ENCODE peak calls at places on chromosomes 6 and 20, in five cellular contexts. Q, Y, H, O and R are unnamed samples.

GRCh38 chr6:149306967-149307366 is 10.5 kb upstream of the TAB2 start:
- DNase-seq in Y (no peak), Q (no peak), O (no peak), H (no peak), R (no peak)

GRCh38 chr20:38789503-38790209 is 15.8 kb upstream of the PPP1R16B start:
- DNase-seq in Q (no peak), H (no peak), Y (no peak), O (no peak), R (no peak)

GRCh38 chr20:13105071-13105470 is 96.3 kb downstream of the SPTLC3 start:
- DNase-seq in H (no peak), O (no peak), Q (no peak), Y (no peak), R (no peak)

GRCh38 chr20:44092551-44093248 is 94.3 kb downstream of the JPH2 start:
- DNase-seq in O (no peak), Q (peak; percentile 21), H (no peak), Y (no peak), R (no peak)

GRCh38 chr20:54848262-54848661 is 372.9 kb downstream of the DOK5 start:
- DNase-seq in Y (no peak), Q (no peak), O (no peak), H (no peak), R (no peak)

GRCh38 chr6:5302995-5303622 is 41.8 kb downstream of the FARS2 start:
- DNase-seq in H (peak; percentile 70), Y (peak; percentile 24), O (peak; percentile 56), Q (peak; percentile 76), R (peak; percentile 80)

GRCh38 chr6:138011413-138011812 is 95.8 kb downstream of the PERP start:
- DNase-seq in H (no peak), O (no peak), Q (no peak), Y (no peak), R (no peak)

GRCh38 chr20:33211817-33212424 is 5.2 kb upstream of the BPIFA3 start:
- DNase-seq in Q (peak; percentile 38), O (peak; percentile 58), H (no peak), Y (no peak), R (peak; percentile 72)

GRCh38 chr20:52783769-52784168 is 188.4 kb upstream of the TSHZ2 start:
- DNase-seq in Y (no peak), O (no peak), Q (peak; percentile 11), H (no peak), R (no peak)

GRCh38 chr6:137044366-137045220 is at the start of gene IL20RA:
- DNase-seq in H (no peak), Q (peak; percentile 59), Y (peak; percentile 20), O (peak; percentile 74), R (peak; percentile 36)

GRCh38 chr6:123812621-123813020 is 9.0 kb downstream of the NKAIN2 start:
- DNase-seq in O (no peak), Y (no peak), Q (no peak), H (no peak), R (no peak)

GRCh38 chr6:149366237-149366921 is 33.7 kb upstream of the SUMO4 start:
- DNase-seq in H (no peak), Y (no peak), O (no peak), Q (no peak), R (no peak)

GRCh38 chr6:10640402-10640801 is 54.0 kb downstream of the C6orf52 start:
- DNase-seq in Y (no peak), Q (no peak), O (no peak), H (no peak), R (no peak)

GRCh38 chr6:125192610-125192930 is 39.0 kb downstream of the TPD52L1 start:
- DNase-seq in Y (no peak), H (no peak), Q (no peak), O (no peak), R (no peak)

GRCh38 chr20:34171640-34172039 is 59.6 kb upstream of the EIF2S2 start:
- DNase-seq in H (no peak), O (no peak), Y (no peak), Q (no peak), R (no peak)

GRCh38 chr6:163393923-163394322 is 20.6 kb upstream of the QKI start:
- DNase-seq in O (no peak), H (no peak), Y (no peak), Q (no peak), R (no peak)

GRCh38 chr6:142300758-142301251 is 1.0 kb upstream of the ADGRG6 start:
- DNase-seq in Y (no peak), O (peak; percentile 45), H (no peak), Q (peak; percentile 96), R (peak; percentile 59)

GRCh38 chr6:138226011-138226410 is 7.7 kb upstream of the PBOV1 start:
- DNase-seq in Y (no peak), H (no peak), O (no peak), Q (no peak), R (no peak)

GRCh38 chr6:116974526-116974925 is 97.5 kb downstream of the RFX6 start:
- DNase-seq in H (no peak), Q (no peak), O (no peak), Y (no peak), R (no peak)

GRCh38 chr6:138795809-138796469 is at the start of gene ECT2L:
- DNase-seq in Q (peak; percentile 85), O (peak; percentile 74), Y (peak; percentile 86), H (peak; percentile 51), R (peak; percentile 49)

GRCh38 chr20:16011519-16011918 is 561.7 kb downstream of the KIF16B start:
- DNase-seq in Y (no peak), H (no peak), Q (no peak), O (no peak), R (no peak)

GRCh38 chr6:56642366-56643261 is at the start of gene DST:
- DNase-seq in O (no peak), Q (no peak), Y (no peak), H (peak; percentile 69), R (no peak)

GRCh38 chr6:81768150-81768942 is 15.9 kb upstream of the TENT5A start:
- DNase-seq in O (no peak), Q (no peak), Y (no peak), H (no peak), R (no peak)

GRCh38 chr6:144710207-144710606 is 425.1 kb downstream of the UTRN start:
- DNase-seq in O (no peak), H (peak; percentile 40), Y (no peak), Q (no peak), R (no peak)

DNA sequence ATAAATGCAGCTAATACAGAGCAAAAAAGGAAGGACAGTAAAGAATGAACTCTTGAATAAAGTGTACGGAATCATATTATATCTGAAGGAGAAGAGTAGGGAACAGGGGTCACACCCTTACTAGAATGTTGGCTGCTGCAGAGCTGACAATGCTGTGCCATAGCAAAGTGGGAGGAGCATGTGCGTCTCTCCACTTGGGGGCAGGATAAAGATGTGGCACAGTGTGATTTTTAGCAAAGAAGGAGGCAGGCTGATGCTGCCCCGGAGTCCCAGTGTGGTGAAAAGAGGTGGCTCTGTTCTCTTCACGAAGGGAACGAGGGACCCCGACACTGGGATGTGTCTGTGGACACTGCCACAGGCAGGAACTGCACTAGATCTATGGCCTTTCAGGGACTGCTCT is 67.5 kb downstream of the INSM1 start:
- DNase-seq in H (no peak), Q (no peak), O (no peak), Y (no peak), R (no peak)
- H3K27ac ChIP-seq in H (no peak overlapping the region), Q (no peak overlapping the region), O (no peak overlapping the region), Y (no peak overlapping the region), R (no peak overlapping the region)

GRCh38 chr6:74334722-74335121 is 638.7 kb downstream of the CD109 start:
- DNase-seq in O (no peak), Q (no peak), H (no peak), Y (no peak), R (no peak)
- H3K27ac ChIP-seq in O (no peak overlapping the region), Q (no peak overlapping the region), H (no peak overlapping the region), Y (no peak overlapping the region), R (no peak overlapping the region)

GRCh38 chr6:26553264-26553738 is 15.1 kb downstream of the HMGN4 start:
- DNase-seq in H (peak; percentile 75), O (peak; percentile 64), Y (peak; percentile 56), Q (peak; percentile 74), R (peak; percentile 69)
- H3K27ac ChIP-seq in H (peak overlapping the region; percentile 92), O (peak overlapping the region; percentile 51), Y (peak overlapping the region; percentile 86), Q (no peak overlapping the region), R (peak overlapping the region; percentile 30)

GRCh38 chr6:110681543-110682459 is 133.5 kb downstream of the CDK19 start:
- DNase-seq in H (no peak), Q (peak; percentile 48), O (no peak), Y (no peak), R (no peak)
- H3K27ac ChIP-seq in H (no peak overlapping the region), Q (no peak overlapping the region), O (no peak overlapping the region), Y (peak overlapping the region; percentile 67), R (peak overlapping the region; percentile 68)